ENCODE peak calls at places on chromosome 20, in eight cellular contexts. I, B, H, A, N, O, P and F are unnamed samples. For H3K27me3, the result is how much of the 10 kb centered on the place peaks cover.

GRCh38 chr20:50992733-50993457 is 30.0 kb downstream of the KCNG1 start:
- DNase-seq in I (peak), B (no peak), H (peak), A (peak), N (no peak), O (no peak), P (peak), F (no peak)

GRCh38 chr20:2380601-2381000 is at the start of gene TGM6:
- DNase-seq in I (no peak), B (no peak), H (no peak), A (no peak), N (no peak), O (no peak), P (no peak), F (no peak)

GRCh38 chr20:20083796-20084195 is 31.5 kb downstream of the CFAP61 start:
- DNase-seq in I (no peak), B (no peak), H (peak), A (peak), N (no peak), O (no peak), P (peak), F (no peak)

GRCh38 chr20:16713056-16713455 is 16.8 kb upstream of the SNRPB2 start:
- DNase-seq in I (no peak), B (no peak), H (no peak), A (no peak), N (no peak), O (no peak), P (no peak), F (no peak)

GRCh38 chr20:33647603-33648395 is 14.3 kb upstream of the C20orf144 start:
- DNase-seq in I (no peak), B (no peak), H (no peak), A (peak), N (no peak), O (no peak), P (no peak), F (no peak)

GRCh38 chr20:52441708-52442107 is 250.1 kb upstream of the ZFP64 start:
- DNase-seq in I (no peak), B (no peak), H (no peak), A (no peak), N (no peak), O (no peak), P (no peak), F (no peak)

GRCh38 chr20:40339661-40340449 is 349.2 kb downstream of the MAFB start:
- DNase-seq in I (no peak), B (no peak), H (no peak), A (no peak), N (peak), O (no peak), P (no peak), F (no peak)

GRCh38 chr20:14432597-14432996 is 95.2 kb upstream of the FLRT3 start:
- DNase-seq in I (no peak), B (no peak), H (no peak), A (no peak), N (no peak), O (no peak), P (no peak), F (no peak)

GRCh38 chr20:50353289-50353961 is 156.8 kb upstream of the PTPN1 start:
- DNase-seq in I (no peak), B (no peak), H (no peak), A (no peak), N (no peak), O (no peak), P (no peak), F (no peak)

GRCh38 chr20:2872304-2873009 is 824 bp upstream of the PTPRA start:
- DNase-seq in I (no peak), B (peak), H (peak), A (peak), N (peak), O (peak), P (peak), F (peak)

DNA sequence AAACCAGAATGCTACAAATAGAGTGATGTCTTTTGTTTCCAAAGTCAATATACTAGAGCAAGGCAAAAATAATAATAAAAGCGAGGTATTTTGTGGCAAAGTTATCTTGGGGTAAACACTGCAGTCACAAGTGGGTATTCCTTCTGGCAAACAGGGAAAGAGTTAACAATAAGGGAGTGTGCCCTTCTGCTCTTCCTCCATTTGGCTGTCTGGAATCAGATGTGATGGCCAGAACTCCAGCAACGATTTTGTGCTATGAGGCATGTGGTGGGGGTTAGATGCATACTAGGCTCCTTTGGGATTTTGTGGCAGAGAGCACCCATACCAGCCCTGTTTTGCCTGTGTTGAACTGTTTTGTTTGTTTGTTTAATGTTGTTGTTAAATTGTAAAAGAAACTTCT is 2.4 kb upstream of the SLC52A3 start:
- DNase-seq in I (no peak), B (no peak), H (no peak), A (no peak), N (no peak), O (no peak), P (no peak), F (no peak)
- H3K4me3 ChIP-seq in I (no peak), B (no peak), H (no peak), A (no peak), N (no peak), O (no peak), P (no peak), F (no peak)

GRCh38 chr20:36273414-36274247 is 32.5 kb upstream of the DLGAP4 start:
- DNase-seq in I (no peak), B (no peak), H (no peak), A (no peak), N (no peak), O (no peak), P (no peak), F (no peak)
- TF ChIP-seq CTCF in I (peak), B (no peak), H (peak), A (peak), N (peak), O (no peak), P (peak), F (peak)

DNA sequence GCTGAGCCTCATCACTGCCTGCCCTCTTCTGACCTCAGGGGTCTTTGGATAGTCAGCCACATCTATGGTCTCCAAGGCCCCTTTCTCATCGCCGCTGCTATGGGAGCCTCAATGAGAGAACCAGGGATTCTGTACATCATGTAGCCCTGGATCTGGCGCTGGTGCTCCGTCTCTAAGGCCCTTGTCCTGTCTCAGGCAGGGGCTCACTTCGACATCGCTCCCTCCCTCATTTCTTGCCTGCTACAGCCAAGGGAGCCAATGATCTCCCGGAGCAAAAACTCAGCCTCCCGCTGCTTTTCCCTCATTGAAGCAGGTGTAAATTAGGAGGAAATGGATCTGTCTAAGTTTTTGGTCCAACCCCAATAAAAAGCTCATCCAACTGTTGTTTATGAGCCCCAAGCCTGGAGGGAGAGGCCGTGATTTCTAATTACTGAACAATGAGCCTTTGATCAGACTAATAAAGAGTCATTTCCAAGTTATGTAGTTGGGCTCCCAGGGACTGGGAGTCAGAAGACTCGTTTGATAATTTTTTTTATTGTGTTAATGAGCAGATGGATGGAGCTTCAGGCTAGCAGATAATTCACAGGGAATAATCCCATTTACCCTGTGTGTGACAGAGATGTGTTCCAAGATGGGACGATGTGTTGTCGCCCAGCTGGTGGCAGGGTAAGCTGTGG is 30.9 kb downstream of the LBP start:
- DNase-seq in I (no peak), B (no peak), H (no peak), A (peak), N (no peak), O (no peak), P (no peak), F (no peak)
- H3K27me3 ChIP-seq in I (under half), B (under half), H (under half), A (under half), N (under half), O (under half), P (under half), F (under half)

GRCh38 chr20:10454135-10454750 is 19.1 kb downstream of the SLX4IP start:
- DNase-seq in I (no peak), B (no peak), H (no peak), A (no peak), N (no peak), O (no peak), P (no peak), F (no peak)
- H3K4me3 ChIP-seq in I (no peak), B (no peak), H (no peak), A (no peak), N (no peak), O (no peak), P (no peak), F (no peak)

GRCh38 chr20:41889125-41889870 is 271.1 kb upstream of the CHD6 start:
- DNase-seq in I (no peak), B (no peak), H (no peak), A (no peak), N (no peak), O (no peak), P (no peak), F (no peak)
- TF ChIP-seq CTCF in I (no peak), B (no peak), H (peak), A (no peak), N (peak), O (no peak), P (no peak), F (peak)

DNA sequence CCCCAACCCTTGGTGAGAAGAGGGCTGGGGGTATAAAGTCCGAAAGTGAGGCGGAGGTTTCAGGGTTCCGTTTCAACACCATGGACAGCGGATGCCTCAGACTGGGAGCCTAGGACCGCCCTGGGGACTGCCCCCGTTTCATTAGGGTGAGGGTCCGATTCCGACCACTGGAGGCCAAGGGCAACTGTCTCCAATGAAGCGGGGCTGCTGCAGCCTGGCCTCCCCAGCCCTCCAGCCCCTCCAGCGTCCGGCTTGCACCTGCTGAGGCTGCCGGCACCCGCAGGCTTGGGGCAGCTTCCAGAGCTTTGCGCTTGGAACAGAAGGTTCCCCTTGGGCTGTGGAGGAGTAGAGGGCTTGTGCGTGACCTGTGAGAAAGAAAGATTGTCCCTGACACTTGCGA is 39.9 kb downstream of the YTHDF1 start:
- DNase-seq in I (no peak), B (no peak), H (peak), A (no peak), N (no peak), O (no peak), P (peak), F (no peak)
- H3K27me3 ChIP-seq in I (half or more), B (half or more), H (half or more), A (half or more), N (half or more), O (under half), P (half or more), F (under half)

GRCh38 chr20:60105404-60105803 is 147.2 kb downstream of the CDH26 start:
- DNase-seq in I (no peak), B (no peak), H (no peak), A (no peak), N (no peak), O (no peak), P (no peak), F (no peak)
- H3K4me3 ChIP-seq in I (no peak), B (no peak), H (no peak), A (no peak), N (no peak), O (no peak), P (no peak), F (no peak)